ENCODE peak calls at places on chromosomes 16 and 17, in seven cellular contexts. S, O, P, G, J, E and Z are unnamed samples.

GRCh38 chr17:28967240-28968135 is 16.2 kb upstream of the PHF12 start:
- DNase-seq in P (no peak), S (no peak), E (no peak), O (no peak), G (no peak), J (peak), Z (peak)

GRCh38 chr17:47934856-47935255 is 6.5 kb upstream of the PNPO start:
- DNase-seq in P (peak), J (no peak), E (no peak), S (no peak), G (peak), O (no peak), Z (no peak)

GRCh38 chr16:25550647-25551046 is 141.1 kb upstream of the HS3ST4 start:
- DNase-seq in P (no peak), G (no peak), E (no peak), S (no peak), O (no peak), J (no peak), Z (no peak)

GRCh38 chr16:14529010-14529669 is 100.9 kb downstream of the PARN start:
- DNase-seq in O (peak), S (peak), J (peak), G (peak), E (peak), P (peak), Z (peak)

GRCh38 chr17:56141046-56141839 is 12.0 kb upstream of the ANKFN1 start:
- DNase-seq in J (no peak), G (no peak), O (no peak), E (no peak), P (peak), S (no peak), Z (no peak)

GRCh38 chr17:43983196-43983514 is 21.3 kb upstream of the NAGS start:
- DNase-seq in S (no peak), O (no peak), J (no peak), G (no peak), P (no peak), E (no peak), Z (no peak)

GRCh38 chr17:8253801-8254200 is 4.7 kb downstream of the PFAS start:
- DNase-seq in S (no peak), G (no peak), E (no peak), J (peak), P (no peak), O (no peak), Z (peak)

GRCh38 chr16:27241658-27242057 is 26.9 kb downstream of the NSMCE1 start:
- DNase-seq in P (no peak), J (no peak), S (no peak), E (no peak), O (no peak), G (no peak), Z (no peak)

GRCh38 chr17:32152130-32152529 is 9.8 kb downstream of the RHOT1 start:
- DNase-seq in P (no peak), O (no peak), J (no peak), E (no peak), G (no peak), S (no peak), Z (no peak)

GRCh38 chr17:13128676-13129075 is 110.8 kb upstream of the ELAC2 start:
- DNase-seq in G (no peak), P (no peak), J (no peak), S (no peak), O (no peak), E (no peak), Z (no peak)

GRCh38 chr16:86353934-86354333 is 156.4 kb upstream of the FOXF1 start:
- DNase-seq in P (no peak), S (no peak), G (no peak), O (no peak), E (no peak), J (no peak), Z (no peak)

GRCh38 chr16:84040823-84041391 is 1.7 kb downstream of the SLC38A8 start:
- DNase-seq in S (no peak), P (no peak), E (no peak), G (no peak), O (no peak), J (peak), Z (peak)